ENCODE peak calls at places on chromosome 5, in eight cellular contexts. C, M, F, V, G, X, B and K are unnamed samples.

GRCh38 chr5:10726179-10726912 is 34.7 kb downstream of the DAP start:
- DNase-seq in F (no peak), V (no peak), C (no peak), G (no peak), X (no peak), B (no peak), M (no peak), K (no peak)

GRCh38 chr5:181261320-181262085 is 560 bp upstream of the TRIM52 start:
- DNase-seq in C (peak), V (peak), X (peak), G (peak), B (peak), M (peak), F (no peak), K (no peak)

GRCh38 chr5:96248152-96248551 is 184.9 kb downstream of the PCSK1 start:
- DNase-seq in F (no peak), C (no peak), B (no peak), M (no peak), X (no peak), G (no peak), V (no peak), K (no peak)

GRCh38 chr5:75320341-75320740 is 16.7 kb upstream of the HMGCR start:
- DNase-seq in X (no peak), G (no peak), M (no peak), C (no peak), V (no peak), B (no peak), F (no peak), K (no peak)

GRCh38 chr5:151214614-151215545 is 9.0 kb downstream of the CCDC69 start:
- DNase-seq in V (no peak), X (no peak), G (peak), C (no peak), M (no peak), B (peak), F (no peak), K (no peak)

GRCh38 chr5:96067902-96068614 is 106.4 kb upstream of the ELL2 start:
- DNase-seq in F (peak), C (no peak), G (no peak), V (no peak), X (no peak), B (no peak), M (no peak), K (peak)

GRCh38 chr5:139064613-139065012 is 133.6 kb downstream of the SIL1 start:
- DNase-seq in C (no peak), V (no peak), X (no peak), B (no peak), G (no peak), M (no peak), F (no peak), K (no peak)

GRCh38 chr5:14593326-14594036 is 11.9 kb downstream of the OTULINL start:
- DNase-seq in X (no peak), F (no peak), M (no peak), B (no peak), G (no peak), V (no peak), C (no peak), K (no peak)

GRCh38 chr5:109388407-109388806 is 21.4 kb downstream of the PJA2 start:
- DNase-seq in M (no peak), B (no peak), C (no peak), X (no peak), F (no peak), G (no peak), V (no peak), K (no peak)

GRCh38 chr5:138241688-138242547 is 28.8 kb upstream of the CDC23 start:
- DNase-seq in B (no peak), C (peak), F (no peak), M (no peak), X (peak), G (peak), V (peak), K (no peak)

GRCh38 chr5:177040814-177041410 is 18.4 kb downstream of the ZNF346 start:
- DNase-seq in C (no peak), V (no peak), G (no peak), M (peak), X (no peak), B (no peak), F (no peak), K (peak)

GRCh38 chr5:55868846-55869245 is 17.7 kb downstream of the IL31RA start:
- DNase-seq in C (no peak), G (no peak), M (no peak), F (peak), X (no peak), V (no peak), B (no peak), K (peak)

GRCh38 chr5:176675676-176676360 is 28.5 kb downstream of the TSPAN17 start:
- DNase-seq in X (no peak), G (no peak), B (no peak), M (no peak), V (peak), C (peak), F (no peak), K (no peak)

GRCh38 chr5:90562331-90562730 is 3.7 kb downstream of the ADGRV1 start:
- DNase-seq in G (no peak), V (peak), X (no peak), M (no peak), B (no peak), C (peak), F (no peak), K (no peak)

GRCh38 chr5:158718738-158719505 is 380.8 kb downstream of the EBF1 start:
- DNase-seq in M (no peak), F (no peak), V (no peak), X (no peak), B (no peak), C (no peak), G (no peak), K (peak)

GRCh38 chr5:137453476-137454080 is 45.5 kb downstream of the SPOCK1 start:
- DNase-seq in C (peak), V (no peak), B (no peak), X (no peak), M (no peak), F (peak), G (no peak), K (no peak)

GRCh38 chr5:154857091-154857533 is 1.3 kb upstream of the CNOT8 start:
- DNase-seq in M (no peak), F (no peak), G (no peak), B (peak), C (peak), V (no peak), X (no peak), K (no peak)

GRCh38 chr5:84779206-84779605 is 394.5 kb upstream of the EDIL3 start:
- DNase-seq in V (no peak), C (peak), X (no peak), M (no peak), G (no peak), B (no peak), F (no peak), K (peak)

GRCh38 chr5:68347549-68347948 is 132.0 kb downstream of the PIK3R1 start:
- DNase-seq in F (no peak), G (no peak), C (no peak), X (no peak), B (no peak), V (no peak), M (no peak), K (no peak)

GRCh38 chr5:177327539-177328522 is 16.1 kb upstream of the MXD3 start:
- DNase-seq in G (no peak), B (no peak), C (no peak), X (no peak), F (no peak), V (no peak), M (no peak), K (no peak)

GRCh38 chr5:111626473-111627166 is 114.3 kb upstream of the STARD4 start:
- DNase-seq in C (no peak), M (no peak), F (no peak), G (no peak), B (no peak), V (no peak), X (no peak), K (no peak)

GRCh38 chr5:10866913-10867312 is 105.9 kb upstream of the DAP start:
- DNase-seq in F (no peak), C (peak), V (peak), B (no peak), G (no peak), M (no peak), X (no peak), K (no peak)

GRCh38 chr5:150409638-150410523 is 2.8 kb downstream of the CD74 start:
- DNase-seq in X (peak), G (peak), V (peak), B (peak), C (peak), F (peak), M (peak), K (no peak)

GRCh38 chr5:126395198-126395597 is 28.0 kb upstream of the GRAMD2B start:
- DNase-seq in C (peak), G (no peak), B (no peak), F (no peak), M (no peak), V (no peak), X (no peak), K (no peak)

GRCh38 chr5:123414975-123415374 is 8.2 kb downstream of the CEP120 start:
- DNase-seq in F (no peak), B (no peak), G (no peak), C (peak), V (no peak), M (no peak), X (no peak), K (no peak)

GRCh38 chr5:112342364-112342763 is 76.7 kb downstream of the EPB41L4A start:
- DNase-seq in G (no peak), B (no peak), C (peak), M (no peak), F (no peak), V (no peak), X (peak), K (no peak)

GRCh38 chr5:16727937-16728336 is 111.1 kb upstream of the RETREG1 start:
- DNase-seq in B (peak), C (no peak), V (no peak), M (no peak), F (no peak), X (no peak), G (no peak), K (no peak)

GRCh38 chr5:117533792-117534191 is 959.2 kb upstream of the SEMA6A start:
- DNase-seq in X (no peak), B (no peak), V (no peak), C (no peak), M (no peak), G (no peak), F (no peak), K (no peak)

GRCh38 chr5:169628891-169629290 is 8.2 kb upstream of the DOCK2 start:
- DNase-seq in B (no peak), F (peak), X (no peak), V (no peak), G (no peak), M (no peak), C (no peak), K (peak)

GRCh38 chr5:24547127-24547526 is 97.7 kb downstream of the CDH10 start:
- DNase-seq in B (no peak), M (no peak), F (no peak), X (peak), G (no peak), V (no peak), C (no peak), K (no peak)

GRCh38 chr5:139105621-139106071 is 92.5 kb downstream of the SIL1 start:
- DNase-seq in G (no peak), C (peak), M (peak), B (no peak), V (peak), F (no peak), X (peak), K (no peak)

GRCh38 chr5:136518814-136519213 is 153.5 kb upstream of the TRPC7 start:
- DNase-seq in G (no peak), F (no peak), V (peak), B (no peak), M (no peak), X (no peak), C (no peak), K (no peak)

DNA sequence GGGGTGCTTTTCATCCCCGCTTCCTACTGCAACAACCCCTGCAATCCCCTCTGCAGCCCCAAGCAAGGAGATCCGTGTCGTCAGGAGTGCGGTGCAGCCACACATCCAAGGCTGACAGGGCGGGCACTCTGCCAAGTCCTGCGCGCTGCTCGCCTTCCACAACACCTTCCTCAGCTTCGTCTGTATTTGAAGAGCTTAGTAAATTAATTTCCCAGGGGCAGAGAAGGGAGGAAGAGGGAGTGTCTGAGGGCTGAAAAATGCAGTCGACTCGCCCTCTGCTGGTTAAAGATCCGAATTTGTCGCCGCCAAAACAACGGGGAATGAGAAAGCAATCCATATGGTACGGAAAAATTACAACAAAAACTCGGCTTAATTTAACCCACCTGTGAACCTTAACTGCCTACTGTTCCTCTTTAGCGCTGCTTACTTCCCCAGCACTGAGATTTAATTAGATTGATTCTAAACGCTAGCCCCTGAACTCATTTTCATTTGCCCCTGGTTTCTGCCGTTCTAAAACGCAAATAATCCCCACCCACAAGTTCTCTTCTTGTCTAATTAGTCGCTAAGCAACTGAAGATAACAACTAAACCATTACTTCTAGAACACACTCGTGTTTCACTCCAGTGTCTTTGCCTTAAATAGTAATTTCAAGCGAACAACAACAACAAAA is 10.9 kb upstream of the PCDHB1 start:
- DNase-seq in B (no peak), X (peak), C (peak), F (no peak), G (no peak), M (peak), V (peak), K (no peak)
- H3K4me3 ChIP-seq in B (peak), X (peak), C (peak), F (no peak), G (peak), M (peak), V (peak), K (no peak)

GRCh38 chr5:132489871-132490483 is 596 bp downstream of the IRF1 start:
- DNase-seq in F (no peak), X (peak), C (peak), V (peak), B (peak), G (peak), M (peak), K (no peak)
- TF ChIP-seq CTCF in F (peak), X (no peak), C (no peak), V (no peak), B (peak), G (peak), M (peak), K (peak)

DNA sequence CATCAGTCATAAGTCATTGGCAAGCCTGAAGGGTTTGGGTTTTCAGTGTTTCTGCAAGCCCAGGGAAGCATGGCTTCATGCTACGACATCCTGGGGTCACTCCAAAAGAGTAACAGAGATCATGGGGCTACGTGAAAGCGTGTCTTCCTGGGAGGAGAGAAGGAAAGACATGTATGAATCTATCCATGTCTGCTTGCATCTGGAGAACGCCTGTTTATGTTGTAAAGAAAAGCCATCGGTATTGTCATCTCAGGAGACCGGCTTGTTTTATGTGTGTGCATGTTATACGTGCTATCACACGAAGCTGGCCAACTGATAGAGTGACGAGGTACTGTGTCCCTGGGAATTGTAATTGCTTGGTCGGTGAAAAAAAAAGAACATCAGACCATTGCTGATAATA is 460 bp upstream of the CDH6 start:
- DNase-seq in B (no peak), C (no peak), M (no peak), V (no peak), F (no peak), G (no peak), X (no peak), K (no peak)
- H3K4me3 ChIP-seq in B (no peak), C (peak), M (no peak), V (no peak), F (peak), G (no peak), X (peak), K (peak)

GRCh38 chr5:53019320-53019719 is 30.2 kb downstream of the ITGA2 start:
- DNase-seq in V (no peak), F (no peak), X (peak), B (no peak), C (no peak), G (no peak), M (no peak), K (no peak)
- TF ChIP-seq CTCF in V (no peak), F (peak), X (peak), B (no peak), C (no peak), G (no peak), M (no peak), K (peak)